ENCODE peak calls at places on chromosomes 16 and 17, in six cellular contexts. A is GM12892; E is hippocampal formation; O is MV-4-11; J is ELR; Z is stimulated activated CD8-positive, alpha-beta memory T cell treated with anti-CD3 and anti-CD28 coated beads, Interleukin-7, amount 100 ng/mL, for 1 hour. Y is an unnamed sample.

GRCh38 chr17:65170839-65171238 is 33.7 kb downstream of the RGS9 start:
- DNase-seq in A (no peak), E (no peak), O (no peak), J (no peak), Z (no peak), Y (no peak)

GRCh38 chr16:85162478-85163277 is 50.4 kb upstream of the CIBAR2 start:
- DNase-seq in A (no peak), E (no peak), O (no peak), J (peak; percentile 81), Z (no peak), Y (no peak)

GRCh38 chr17:70034158-70034557 is 40.9 kb upstream of the KCNJ16 start:
- DNase-seq in A (no peak), E (no peak), O (no peak), J (no peak), Z (no peak), Y (no peak)

GRCh38 chr17:62794666-62794971 is 13.5 kb downstream of the MARCHF10 start:
- DNase-seq in A (no peak), E (no peak), O (no peak), J (no peak), Z (no peak), Y (no peak)

GRCh38 chr16:54174201-54174600 is 112.4 kb downstream of the IRX3 start:
- DNase-seq in A (no peak), E (no peak), O (peak; percentile 27), J (no peak), Z (no peak), Y (no peak)

GRCh38 chr16:54576776-54577175 is 290.2 kb upstream of the IRX3 start:
- DNase-seq in A (no peak), E (no peak), O (no peak), J (no peak), Z (no peak), Y (no peak)

GRCh38 chr17:15894913-15895658 is 49.8 kb upstream of the ADORA2B start:
- DNase-seq in A (no peak), E (no peak), O (no peak), J (no peak), Z (no peak), Y (no peak)

GRCh38 chr16:86232496-86232895 is 277.8 kb upstream of the FOXF1 start:
- DNase-seq in A (no peak), E (no peak), O (no peak), J (no peak), Z (no peak), Y (no peak)

GRCh38 chr16:31118223-31119155 is 1.0 kb downstream of the KAT8 start:
- DNase-seq in A (no peak), E (no peak), O (peak; percentile 51), J (peak; percentile 94), Z (no peak), Y (no peak)

GRCh38 chr16:89970011-89970410 is 21.5 kb downstream of the DEF8 start:
- DNase-seq in A (no peak), E (no peak), O (peak; percentile 95), J (no peak), Z (no peak), Y (no peak)

GRCh38 chr16:72098936-72099335 is 5.3 kb downstream of the DHX38 start:
- DNase-seq in A (no peak), E (no peak), O (no peak), J (no peak), Z (no peak), Y (no peak)

GRCh38 chr17:17739388-17740066 is 58.3 kb downstream of the RAI1 start:
- DNase-seq in A (no peak), E (peak; percentile 35), O (no peak), J (peak; percentile 70), Z (no peak), Y (no peak)

GRCh38 chr16:75764154-75764768 is 38.0 kb upstream of the CPHXL start:
- DNase-seq in A (peak; percentile 20), E (peak; percentile 76), O (peak; percentile 64), J (peak; percentile 67), Z (peak; percentile 18), Y (no peak)

GRCh38 chr17:16516594-16517018 is 24.6 kb upstream of the LRRC75A start:
- DNase-seq in A (no peak), E (peak; percentile 31), O (peak; percentile 65), J (peak; percentile 79), Z (no peak), Y (no peak)

GRCh38 chr16:70466812-70467090 is 12.4 kb downstream of the FCSK start:
- DNase-seq in A (no peak), E (no peak), O (no peak), J (no peak), Z (no peak), Y (no peak)

GRCh38 chr17:61836266-61837174 is 26.8 kb downstream of the BRIP1 start:
- DNase-seq in A (no peak), E (no peak), O (no peak), J (peak; percentile 15), Z (no peak), Y (no peak)

GRCh38 chr17:67431210-67432015 is 54.3 kb downstream of the PITPNC1 start:
- DNase-seq in A (no peak), E (no peak), O (peak; percentile 89), J (peak; percentile 95), Z (no peak), Y (no peak)

GRCh38 chr17:9427460-9428315 is 147.9 kb downstream of the STX8 start:
- DNase-seq in A (no peak), E (no peak), O (no peak), J (peak; percentile 7), Z (no peak), Y (no peak)

GRCh38 chr17:83200231-83200699 is 120.9 kb downstream of the METRNL start:
- DNase-seq in A (no peak), E (no peak), O (peak; percentile 92), J (peak; percentile 69), Z (peak; percentile 48), Y (no peak)

GRCh38 chr17:39737331-39737760 is 392 bp upstream of the GRB7 start:
- DNase-seq in A (no peak), E (no peak), O (no peak), J (no peak), Z (no peak), Y (no peak)

GRCh38 chr16:46972429-46972970 is 974 bp downstream of the DNAJA2 start:
- DNase-seq in A (no peak), E (no peak), O (no peak), J (peak; percentile 57), Z (no peak), Y (no peak)

GRCh38 chr16:8963825-8964441 is at the start of gene USP7:
- DNase-seq in A (peak; percentile 89), E (peak; percentile 83), O (peak; percentile 73), J (peak; percentile 91), Z (peak; percentile 81), Y (peak; percentile 37)

GRCh38 chr17:27808629-27809028 is 8.3 kb upstream of the NOS2 start:
- DNase-seq in A (no peak), E (no peak), O (no peak), J (no peak), Z (no peak), Y (no peak)

GRCh38 chr17:57677301-57677700 is 67.8 kb downstream of the CCDC182 start:
- DNase-seq in A (no peak), E (no peak), O (no peak), J (no peak), Z (no peak), Y (no peak)

GRCh38 chr17:58334661-58335060 is 6.1 kb upstream of the TSPOAP1 start:
- DNase-seq in A (no peak), E (no peak), O (no peak), J (no peak), Z (no peak), Y (no peak)

GRCh38 chr16:4913130-4913773 is 23.7 kb downstream of the PPL start:
- DNase-seq in A (no peak), E (no peak), O (no peak), J (no peak), Z (no peak), Y (no peak)

GRCh38 chr17:4939554-4939803 is 367 bp downstream of the SLC25A11 start:
- DNase-seq in A (no peak), E (no peak), O (no peak), J (no peak), Z (no peak), Y (no peak)

GRCh38 chr16:23432176-23433128 is 20.5 kb downstream of the COG7 start:
- DNase-seq in A (no peak), E (no peak), O (no peak), J (peak; percentile 40), Z (no peak), Y (no peak)

GRCh38 chr16:70250748-70251650 is 741 bp downstream of the EXOSC6 start:
- DNase-seq in A (peak; percentile 51), E (peak; percentile 14), O (no peak), J (peak; percentile 64), Z (no peak), Y (no peak)

GRCh38 chr17:79812969-79813825 is 16.3 kb upstream of the CBX8 start:
- DNase-seq in A (no peak), E (no peak), O (no peak), J (no peak), Z (no peak), Y (no peak)

GRCh38 chr17:29590261-29590978 is 972 bp upstream of the GIT1 start:
- DNase-seq in A (no peak), E (peak; percentile 43), O (no peak), J (peak; percentile 82), Z (no peak), Y (no peak)

GRCh38 chr17:44002141-44002848 is 2.1 kb upstream of the NAGS start:
- DNase-seq in A (no peak), E (no peak), O (peak; percentile 13), J (peak; percentile 95), Z (no peak), Y (no peak)

GRCh38 chr16:49498241-49499017 is 124.8 kb downstream of the C16orf78 start:
- DNase-seq in A (no peak), E (no peak), O (no peak), J (no peak), Z (no peak), Y (no peak)

GRCh38 chr17:29720471-29720990 is 97.8 kb upstream of the CORO6 start:
- DNase-seq in A (no peak), E (no peak), O (peak; percentile 50), J (no peak), Z (no peak), Y (no peak)

GRCh38 chr17:32299579-32300158 is 34.0 kb downstream of the RHBDL3 start:
- DNase-seq in A (no peak), E (no peak), O (no peak), J (no peak), Z (no peak), Y (no peak)

GRCh38 chr16:15427648-15428239 is 6.6 kb upstream of the BMERB1 start:
- DNase-seq in A (no peak), E (peak; percentile 44), O (peak; percentile 43), J (peak; percentile 74), Z (peak; percentile 28), Y (no peak)

GRCh38 chr17:10875411-10875810 is 37.5 kb upstream of the PIRT start:
- DNase-seq in A (no peak), E (peak; percentile 38), O (peak; percentile 63), J (no peak), Z (no peak), Y (no peak)

GRCh38 chr17:38742431-38743308 is 5.5 kb downstream of the PCGF2 start:
- DNase-seq in A (no peak), E (no peak), O (peak; percentile 17), J (peak; percentile 60), Z (no peak), Y (no peak)

Y was measured in esophagus squamous epithelium.